ENCODE peak calls at places on chromosomes 11 and 22, in six cellular contexts. W is endothelial cell, X is uterus, R is EL, Q is GM04504, U is Daoy. L is an unnamed sample.

GRCh38 chr22:49968831-49969661 is 8.5 kb downstream of the PIM3 start:
- DNase-seq in R (no peak), U (peak; percentile 3), Q (no peak), W (peak; percentile 10), X (peak; percentile 27), L (no peak)

GRCh38 chr11:69425895-69426544 is 55.4 kb upstream of the LINC01488 start:
- DNase-seq in U (no peak), Q (no peak), W (no peak), X (no peak), R (no peak), L (no peak)

GRCh38 chr11:63745304-63746170 is 23.0 kb downstream of the ZFTA start:
- DNase-seq in W (no peak), R (no peak), Q (no peak), U (no peak), X (no peak), L (no peak)

GRCh38 chr11:62410972-62411371 is 7.9 kb upstream of the SCGB1A1 start:
- DNase-seq in W (no peak), U (no peak), Q (no peak), R (no peak), X (no peak), L (no peak)

GRCh38 chr11:119807841-119808240 is 78.8 kb upstream of the NECTIN1 start:
- DNase-seq in X (no peak), W (no peak), R (no peak), U (no peak), Q (no peak), L (no peak)

GRCh38 chr11:120611576-120611975 is 100.0 kb downstream of the GRIK4 start:
- DNase-seq in Q (no peak), W (no peak), U (no peak), R (no peak), X (no peak), L (no peak)

GRCh38 chr22:30943368-30943767 is 25.2 kb downstream of the MORC2 start:
- DNase-seq in R (no peak), W (no peak), U (no peak), X (no peak), Q (no peak), L (no peak)

GRCh38 chr11:92804388-92804787 is 165.1 kb upstream of the MTNR1B start:
- DNase-seq in U (no peak), W (no peak), X (no peak), R (no peak), Q (no peak), L (no peak)

GRCh38 chr22:49845241-49845640 is 8.4 kb upstream of the ZBED4 start:
- DNase-seq in W (no peak), R (no peak), U (no peak), X (no peak), Q (no peak), L (no peak)

GRCh38 chr11:102446606-102447005 is 6.0 kb downstream of the TMEM123 start:
- DNase-seq in Q (peak; percentile 24), U (peak; percentile 35), W (no peak), X (no peak), R (peak; percentile 92), L (no peak)

GRCh38 chr11:11171854-11172253 is 181.2 kb downstream of the CSNK2A3 start:
- DNase-seq in U (peak; percentile 25), Q (no peak), R (no peak), W (no peak), X (no peak), L (no peak)

GRCh38 chr11:73047773-73048371 is 94.2 kb downstream of the FCHSD2 start:
- DNase-seq in X (no peak), Q (no peak), R (no peak), W (no peak), U (no peak), L (no peak)

GRCh38 chr11:15565846-15566245 is 451.1 kb downstream of the INSC start:
- DNase-seq in U (no peak), X (no peak), W (no peak), R (no peak), Q (no peak), L (no peak)

GRCh38 chr22:38109391-38110000 is 988 bp downstream of the BAIAP2L2 start:
- DNase-seq in R (no peak), U (no peak), Q (no peak), X (no peak), W (no peak), L (no peak)

GRCh38 chr11:69509381-69509780 is 27.9 kb downstream of the LINC01488 start:
- DNase-seq in R (no peak), Q (no peak), U (no peak), X (no peak), W (no peak), L (no peak)

GRCh38 chr11:82747471-82747870 is 13.8 kb upstream of the FAM181B start:
- DNase-seq in W (no peak), Q (no peak), R (no peak), U (no peak), X (no peak), L (no peak)

GRCh38 chr11:28337701-28338100 is 229.5 kb downstream of the METTL15 start:
- DNase-seq in W (no peak), U (no peak), R (no peak), X (no peak), Q (no peak), L (no peak)

GRCh38 chr11:27388869-27389268 is 25.9 kb upstream of the CCDC34 start:
- DNase-seq in Q (no peak), R (no peak), X (no peak), W (no peak), U (peak; percentile 23), L (no peak)

GRCh38 chr11:121024989-121025388 is 1.1 kb downstream of the TBCEL start:
- DNase-seq in U (no peak), X (no peak), W (no peak), R (peak; percentile 7), Q (no peak), L (no peak)

GRCh38 chr22:17969732-17970131 is 54.6 kb downstream of the MICAL3 start:
- DNase-seq in U (peak; percentile 65), Q (peak; percentile 80), X (no peak), W (no peak), R (peak; percentile 97), L (peak; percentile 69)

GRCh38 chr22:49349181-49349835 is 478.4 kb downstream of the BRD1 start:
- DNase-seq in W (no peak), R (no peak), Q (no peak), X (no peak), U (no peak), L (no peak)

GRCh38 chr11:133605493-133605892 is 73.2 kb upstream of the OPCML start:
- DNase-seq in U (no peak), Q (no peak), X (no peak), R (no peak), W (no peak), L (no peak)

GRCh38 chr11:64848779-64849599 is 4.5 kb upstream of the CDC42BPG start:
- DNase-seq in U (no peak), X (no peak), Q (no peak), R (no peak), W (no peak), L (no peak)

GRCh38 chr11:46353706-46354105 is 6.4 kb downstream of the DGKZ start:
- DNase-seq in Q (no peak), X (no peak), W (no peak), U (no peak), R (no peak), L (no peak)

GRCh38 chr11:12245091-12245490 is 132.3 kb upstream of the PARVA start:
- DNase-seq in R (no peak), X (no peak), U (no peak), W (no peak), Q (no peak), L (no peak)

GRCh38 chr11:76835928-76836612 is 24.6 kb upstream of the ACER3 start:
- DNase-seq in Q (peak; percentile 91), U (peak; percentile 62), X (peak; percentile 52), W (no peak), R (peak; percentile 62), L (peak; percentile 76)

GRCh38 chr11:120128392-120129172 is 9.3 kb downstream of the TRIM29 start:
- DNase-seq in U (peak; percentile 39), R (peak; percentile 63), W (no peak), Q (peak; percentile 65), X (peak; percentile 82), L (peak; percentile 56)